ENCODE peak calls at places on chromosomes 2 and 18, in eight cellular contexts. J is MV-4-11, T is left colon, Z is fibroblast of mammary gland, N is SW480, G is nephron progenitor cell, Y is GM23248, M is head of caudate nucleus. K is an unnamed sample.

GRCh38 chr2:8412586-8412985 is 269.3 kb upstream of the ID2 start:
- DNase-seq in Z (peak; percentile 65), T (no peak), G (no peak), Y (peak; percentile 73), M (peak; percentile 51), J (no peak), N (no peak), K (no peak)

GRCh38 chr2:231123362-231123898 is 1.4 kb downstream of the HTR2B start:
- DNase-seq in M (no peak), T (no peak), N (no peak), J (peak; percentile 21), G (no peak), Y (no peak), Z (peak; percentile 48), K (no peak)

GRCh38 chr2:38668092-38668491 is 2.2 kb downstream of the GALM start:
- DNase-seq in G (no peak), Z (no peak), T (no peak), N (no peak), Y (no peak), M (no peak), J (no peak), K (no peak)

GRCh38 chr18:55088000-55088401 is 128.7 kb upstream of the CCDC68 start:
- DNase-seq in Z (no peak), N (no peak), G (no peak), Y (peak; percentile 19), M (no peak), J (peak; percentile 42), T (no peak), K (no peak)

GRCh38 chr2:190854726-190855125 is 25.9 kb upstream of the GLS start:
- DNase-seq in T (no peak), J (no peak), M (no peak), G (no peak), Y (no peak), Z (no peak), N (no peak), K (no peak)

GRCh38 chr2:214481204-214481603 is 70.3 kb downstream of the VWC2L start:
- DNase-seq in Y (peak; percentile 6), G (no peak), J (no peak), T (no peak), M (peak; percentile 49), N (no peak), Z (peak; percentile 5), K (no peak)

GRCh38 chr18:74114206-74114605 is 33.4 kb downstream of the FBXO15 start:
- DNase-seq in Z (peak; percentile 54), Y (no peak), M (no peak), T (no peak), J (no peak), G (no peak), N (no peak), K (no peak)

GRCh38 chr2:159890945-159891588 is 93.1 kb upstream of the CD302 start:
- DNase-seq in Y (no peak), T (no peak), M (no peak), J (no peak), G (no peak), N (no peak), Z (no peak), K (no peak)

GRCh38 chr2:18009891-18010290 is 131.4 kb downstream of the KCNS3 start:
- DNase-seq in T (no peak), G (no peak), M (no peak), N (no peak), Y (no peak), Z (no peak), J (no peak), K (no peak)

GRCh38 chr2:8882094-8882493 is 44.7 kb upstream of the KIDINS220 start:
- DNase-seq in Z (peak; percentile 48), N (no peak), M (peak; percentile 52), G (peak; percentile 15), T (peak; percentile 34), Y (peak; percentile 38), J (peak; percentile 28), K (peak; percentile 50)

GRCh38 chr2:172736419-172737174 is 952 bp downstream of the RAPGEF4 start:
- DNase-seq in G (peak; percentile 14), Y (no peak), M (peak; percentile 64), J (no peak), N (peak; percentile 21), Z (no peak), T (no peak), K (no peak)

GRCh38 chr2:46706264-46706983 is 209.2 kb downstream of the MCFD2 start:
- DNase-seq in T (no peak), G (no peak), Z (peak; percentile 34), N (no peak), Y (peak; percentile 54), J (no peak), M (no peak), K (no peak)

GRCh38 chr2:211103989-211104388 is 547.6 kb downstream of the CPS1 start:
- DNase-seq in J (no peak), M (peak; percentile 43), N (peak; percentile 21), T (peak; percentile 31), G (no peak), Y (no peak), Z (peak; percentile 7), K (no peak)

GRCh38 chr2:108377815-108378630 is at the start of gene SULT1C4:
- DNase-seq in G (peak; percentile 87), J (no peak), M (peak; percentile 62), Y (no peak), Z (no peak), N (no peak), T (no peak), K (no peak)

GRCh38 chr18:51890762-51891161 is 449.2 kb upstream of the DCC start:
- DNase-seq in N (peak; percentile 57), T (peak; percentile 63), M (no peak), G (no peak), Y (peak; percentile 27), J (no peak), Z (no peak), K (no peak)

GRCh38 chr2:190514676-190515075 is 19.8 kb downstream of the NEMP2 start:
- DNase-seq in G (no peak), N (no peak), Y (peak; percentile 81), Z (peak; percentile 50), J (no peak), M (no peak), T (no peak), K (no peak)

GRCh38 chr2:175151791-175152190 is 16.2 kb downstream of the ATF2 start:
- DNase-seq in Y (no peak), M (no peak), G (no peak), J (no peak), T (no peak), Z (no peak), N (no peak), K (no peak)

GRCh38 chr18:39742015-39742466 is 2176.4 kb upstream of the CELF4 start:
- DNase-seq in J (no peak), T (no peak), N (no peak), M (no peak), Z (no peak), G (no peak), Y (no peak), K (no peak)

GRCh38 chr18:13481820-13482640 is 244.3 kb downstream of the FAM210A start:
- DNase-seq in T (no peak), Y (no peak), J (peak; percentile 29), M (no peak), N (no peak), Z (no peak), G (no peak), K (no peak)

GRCh38 chr2:119049968-119050657 is 108.1 kb downstream of the MARCO start:
- DNase-seq in M (no peak), J (peak; percentile 39), N (peak; percentile 8), Z (no peak), G (peak; percentile 17), T (no peak), Y (no peak), K (peak; percentile 25)

GRCh38 chr2:36780231-36780808 is 83.8 kb downstream of the VIT start:
- DNase-seq in Y (peak; percentile 69), J (peak; percentile 54), G (peak; percentile 26), N (peak; percentile 58), M (no peak), Z (peak; percentile 70), T (no peak), K (peak; percentile 36)

GRCh38 chr18:50009772-50010171 is 185.2 kb downstream of the MYO5B start:
- DNase-seq in Y (peak; percentile 46), J (peak; percentile 59), T (peak; percentile 55), G (peak; percentile 28), Z (peak; percentile 31), M (peak; percentile 73), N (peak; percentile 46), K (peak; percentile 79)

GRCh38 chr2:65379168-65379672 is 53.2 kb downstream of the SPRED2 start:
- DNase-seq in J (no peak), Y (no peak), N (no peak), M (no peak), Z (no peak), T (no peak), G (no peak), K (no peak)

GRCh38 chr2:24870440-24870839 is 49.6 kb downstream of the ADCY3 start:
- DNase-seq in G (no peak), Y (no peak), N (no peak), M (no peak), J (no peak), Z (no peak), T (no peak), K (no peak)

GRCh38 chr2:37809525-37809924 is 115.6 kb upstream of the RMDN2 start:
- DNase-seq in Z (peak; percentile 76), M (no peak), T (no peak), J (peak; percentile 50), N (no peak), G (no peak), Y (peak; percentile 74), K (no peak)